ENCODE peak calls at places on chromosomes 16 and 17, in eight cellular contexts. Q is HTR-8/SVneo; C is GM04504; B is fibroblast of the conjunctiva; J is stimulated activated CD8-positive, alpha-beta memory T cell treated with anti-CD3 and anti-CD28 coated beads, Interleukin-4, amount 100 ng/mL, for 24 hours; V is WTC11; K is endodermal cell; I is ELR. A is an unnamed sample.

GRCh38 chr16:72013389-72013788 is 4.8 kb downstream of the DHODH start:
- DNase-seq in Q (no peak), C (no peak), K (no peak), B (no peak), I (peak; percentile 7), V (no peak), J (no peak), A (no peak)

GRCh38 chr17:33322063-33322462 is 29.0 kb upstream of the ASIC2 start:
- DNase-seq in K (no peak), I (no peak), Q (no peak), C (no peak), V (no peak), J (no peak), B (no peak), A (no peak)

GRCh38 chr17:57601328-57601727 is 143.8 kb downstream of the CCDC182 start:
- DNase-seq in V (no peak), Q (no peak), B (no peak), C (no peak), I (no peak), K (peak; percentile 82), J (no peak), A (no peak)

GRCh38 chr17:49687878-49688491 is 10.1 kb upstream of the SPOP start:
- DNase-seq in K (peak; percentile 42), B (no peak), C (no peak), V (no peak), J (no peak), I (peak; percentile 55), Q (peak; percentile 37), A (no peak)

GRCh38 chr16:4372315-4372577 is 598 bp downstream of the VASN start:
- DNase-seq in I (no peak), K (no peak), Q (no peak), V (no peak), B (no peak), J (no peak), C (no peak), A (no peak)

GRCh38 chr17:28948873-28949184 is 2.5 kb downstream of the PHF12 start:
- DNase-seq in V (no peak), B (no peak), J (no peak), I (no peak), Q (no peak), C (no peak), K (peak; percentile 91), A (no peak)

GRCh38 chr17:65170839-65171238 is 33.7 kb downstream of the RGS9 start:
- DNase-seq in B (no peak), I (no peak), Q (no peak), K (no peak), C (no peak), J (no peak), V (no peak), A (no peak)

GRCh38 chr16:56315955-56316354 is 109.4 kb downstream of the AMFR start:
- DNase-seq in I (no peak), J (no peak), K (no peak), C (no peak), V (no peak), B (no peak), Q (no peak), A (no peak)

GRCh38 chr17:38915639-38915995 is 9.8 kb upstream of the LASP1NB start:
- DNase-seq in K (peak; percentile 42), I (no peak), J (no peak), Q (no peak), C (no peak), V (no peak), B (no peak), A (no peak)

GRCh38 chr17:19370493-19370960 is 7.8 kb upstream of the MAPK7 start:
- DNase-seq in I (peak; percentile 19), K (peak; percentile 46), B (no peak), V (no peak), Q (no peak), J (no peak), C (no peak), A (no peak)

GRCh38 chr17:74393323-74393942 is 26.1 kb downstream of the GPR142 start:
- DNase-seq in C (no peak), I (no peak), K (no peak), B (no peak), J (no peak), V (no peak), Q (no peak), A (no peak)

GRCh38 chr17:80805032-80805751 is 186.4 kb upstream of the CHMP6 start:
- DNase-seq in J (no peak), Q (no peak), K (peak; percentile 68), C (no peak), I (no peak), B (peak; percentile 20), V (no peak), A (no peak)

GRCh38 chr16:89155184-89155679 is 16.3 kb upstream of the CDH15 start:
- DNase-seq in Q (no peak), C (peak; percentile 71), B (peak; percentile 79), I (peak; percentile 73), J (no peak), V (no peak), K (no peak), A (no peak)

GRCh38 chr17:65537845-65538678 is 23.4 kb downstream of the AXIN2 start:
- DNase-seq in J (no peak), C (peak; percentile 99), V (no peak), K (no peak), Q (no peak), B (no peak), I (no peak), A (no peak)

GRCh38 chr17:9306086-9306485 is 269.5 kb downstream of the STX8 start:
- DNase-seq in C (no peak), Q (no peak), B (no peak), V (no peak), I (no peak), K (no peak), J (no peak), A (no peak)

GRCh38 chr16:88387941-88388627 is 5.3 kb downstream of the ZNF469 start:
- DNase-seq in I (no peak), C (no peak), K (no peak), V (no peak), J (no peak), B (no peak), Q (no peak), A (no peak)

GRCh38 chr17:19023209-19023999 is 18.8 kb upstream of the FAM83G start:
- DNase-seq in B (no peak), V (no peak), K (no peak), J (no peak), Q (no peak), C (no peak), I (no peak), A (no peak)

GRCh38 chr16:24088011-24088410 is 168.1 kb upstream of the CACNG3 start:
- DNase-seq in Q (no peak), I (no peak), K (no peak), J (no peak), C (no peak), V (no peak), B (no peak), A (no peak)

GRCh38 chr16:25006504-25007055 is 8.6 kb downstream of the ARHGAP17 start:
- DNase-seq in I (peak; percentile 87), J (no peak), B (no peak), Q (no peak), K (no peak), V (no peak), C (no peak), A (no peak)

GRCh38 chr16:87240211-87241134 is 76.7 kb downstream of the C16orf95 start:
- DNase-seq in K (no peak), V (no peak), J (no peak), Q (peak; percentile 59), B (no peak), C (peak; percentile 48), I (peak; percentile 64), A (no peak)

GRCh38 chr17:35868791-35869190 is at the start of gene HEATR9:
- DNase-seq in V (no peak), B (no peak), J (no peak), K (no peak), I (no peak), C (no peak), Q (no peak), A (no peak)

GRCh38 chr17:50365649-50366393 is 7.2 kb downstream of the MRPL27 start:
- DNase-seq in Q (no peak), I (no peak), C (no peak), J (no peak), V (no peak), B (no peak), K (no peak), A (no peak)

GRCh38 chr17:42329025-42329976 is 41.0 kb downstream of the STAT5A start:
- DNase-seq in I (peak; percentile 90), B (no peak), Q (peak; percentile 67), K (peak; percentile 85), C (peak; percentile 58), V (peak; percentile 76), J (no peak), A (peak; percentile 55)

GRCh38 chr16:24539850-24540484 is 601 bp downstream of the RBBP6 start:
- DNase-seq in J (peak; percentile 31), K (no peak), Q (no peak), I (peak; percentile 53), V (no peak), C (no peak), B (no peak), A (no peak)